ENCODE peak calls at places on chromosome 16, in nine cellular contexts. L is CD8-positive, alpha-beta T cell; M is cardiac muscle cell; U is left lung; A is tibial nerve; P is colonic mucosa; G is PC-3; S is fibroblast of lung; Z is testis. N is an unnamed sample.

GRCh38 chr16:1680361-1680760 is 2.3 kb downstream of the JPT2 start:
- DNase-seq in L (no peak), M (no peak), U (no peak), A (no peak), P (no peak), G (no peak), S (no peak), Z (no peak), N (no peak)

GRCh38 chr16:70267516-70267915 is 15.8 kb upstream of the EXOSC6 start:
- DNase-seq in L (no peak), M (peak; percentile 55), U (no peak), A (no peak), P (no peak), G (peak; percentile 52), S (peak; percentile 24), Z (peak; percentile 52), N (peak; percentile 28)

GRCh38 chr16:24729967-24730815 is 740 bp downstream of the TNRC6A start:
- DNase-seq in L (no peak), M (peak; percentile 18), U (no peak), A (no peak), P (peak; percentile 60), G (no peak), S (no peak), Z (peak; percentile 83), N (no peak)

GRCh38 chr16:54411555-54411954 is 125.0 kb upstream of the IRX3 start:
- DNase-seq in L (no peak), M (peak; percentile 36), U (no peak), A (no peak), P (no peak), G (no peak), S (no peak), Z (no peak), N (no peak)

GRCh38 chr16:61820398-61820797 is 215.8 kb downstream of the CDH8 start:
- DNase-seq in L (no peak), M (no peak), U (no peak), A (no peak), P (no peak), G (peak; percentile 82), S (peak; percentile 83), Z (no peak), N (peak; percentile 76)

GRCh38 chr16:84461504-84462295 is 42.8 kb downstream of the MEAK7 start:
- DNase-seq in L (no peak), M (no peak), U (no peak), A (no peak), P (no peak), G (no peak), S (no peak), Z (peak; percentile 8), N (no peak)

GRCh38 chr16:89864421-89864820 is 9.0 kb upstream of the TCF25 start:
- DNase-seq in L (no peak), M (no peak), U (no peak), A (no peak), P (no peak), G (peak; percentile 59), S (peak; percentile 50), Z (no peak), N (peak; percentile 38)

GRCh38 chr16:89303604-89304003 is 86.1 kb downstream of the ZNF778 start:
- DNase-seq in L (no peak), M (no peak), U (peak; percentile 34), A (no peak), P (no peak), G (no peak), S (no peak), Z (no peak), N (no peak)

GRCh38 chr16:29708917-29709600 is 30.1 kb downstream of the QPRT start:
- DNase-seq in L (no peak), M (no peak), U (no peak), A (no peak), P (no peak), G (no peak), S (no peak), Z (no peak), N (no peak)

GRCh38 chr16:49521706-49522325 is 148.2 kb downstream of the C16orf78 start:
- DNase-seq in L (no peak), M (no peak), U (no peak), A (no peak), P (no peak), G (no peak), S (no peak), Z (no peak), N (no peak)

GRCh38 chr16:75311383-75311938 is 60.0 kb upstream of the BCAR1 start:
- DNase-seq in L (no peak), M (no peak), U (no peak), A (no peak), P (no peak), G (no peak), S (peak; percentile 61), Z (no peak), N (peak; percentile 52)

DNA sequence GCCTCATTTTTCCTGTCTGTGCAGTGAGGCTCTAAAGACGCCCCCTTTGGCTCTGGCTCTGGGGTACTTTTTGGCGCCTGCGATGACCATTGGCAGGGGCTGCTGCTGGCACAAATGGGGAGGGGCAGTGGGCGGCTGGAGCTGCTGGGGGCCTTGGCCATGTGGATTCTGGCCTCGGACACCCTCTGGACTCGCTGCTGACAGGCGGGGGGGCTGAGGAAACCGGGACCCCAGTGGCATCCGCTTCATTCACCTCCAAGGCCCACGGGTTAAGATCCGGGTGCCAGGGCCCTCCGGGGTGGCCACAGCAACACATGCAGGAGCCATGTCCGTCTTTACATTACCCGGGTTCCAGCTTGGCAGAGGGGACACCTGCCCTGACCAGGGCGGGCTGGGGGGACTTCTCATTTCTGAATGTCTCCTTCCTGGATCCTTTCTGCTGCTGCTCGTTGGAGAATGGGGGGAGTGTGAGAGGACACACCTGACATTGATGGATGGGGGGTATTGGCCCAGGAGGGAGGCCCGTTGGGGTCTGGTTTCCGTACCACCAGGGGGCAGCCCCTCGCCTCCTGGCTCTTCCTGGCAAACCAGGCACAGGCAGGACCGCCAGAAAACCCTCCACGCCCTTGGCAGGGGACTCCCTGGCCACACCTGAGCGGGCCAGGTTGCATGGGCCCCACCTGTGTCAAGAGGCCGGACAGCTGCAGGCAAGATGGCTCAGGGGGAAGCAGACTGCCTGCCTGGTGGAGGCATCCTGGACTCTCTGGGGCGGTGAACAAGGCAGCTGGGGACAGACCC is 21.8 kb downstream of the GSE1 start:
- DNase-seq in L (no peak), M (no peak), U (no peak), A (no peak), P (no peak), G (no peak), S (no peak), Z (no peak), N (no peak)
- TF ChIP-seq CTCF in L (no peak), M (no peak), U (no peak), A (no peak), P (no peak), G (peak; percentile 22), S (no peak), Z (no peak), N (no peak)

GRCh38 chr16:58464916-58465731 is 34.8 kb upstream of the NDRG4 start:
- DNase-seq in L (no peak), M (peak; percentile 54), U (no peak), A (no peak), P (no peak), G (no peak), S (peak; percentile 17), Z (peak; percentile 48), N (no peak)
- H3K27me3 ChIP-seq in L (peaks cover 22% of the 10 kb centered on the region), M (peaks cover 34% of the 10 kb centered on the region), U (peaks cover 77% of the 10 kb centered on the region), A (no peaks in the 10 kb centered on the region), P (peaks cover 47% of the 10 kb centered on the region), G (peaks cover 10% of the 10 kb centered on the region), S (peaks cover 38% of the 10 kb centered on the region), Z (no peaks in the 10 kb centered on the region), N (peaks cover 37% of the 10 kb centered on the region)

GRCh38 chr16:67245674-67246080 is 1.6 kb downstream of the FHOD1 start:
- DNase-seq in L (no peak), M (no peak), U (no peak), A (no peak), P (peak; percentile 80), G (peak; percentile 39), S (no peak), Z (no peak), N (no peak)

GRCh38 chr16:67243481-67243880 is 3.8 kb downstream of the FHOD1 start:
- DNase-seq in L (no peak), M (no peak), U (peak; percentile 59), A (no peak), P (no peak), G (no peak), S (no peak), Z (no peak), N (no peak)

GRCh38 chr16:67246081-67246944 is 968 bp downstream of the FHOD1 start:
- DNase-seq in L (no peak), M (peak; percentile 89), U (peak; percentile 95), A (peak; percentile 64), P (peak; percentile 96), G (peak; percentile 83), S (peak; percentile 90), Z (peak; percentile 87), N (peak; percentile 82)

GRCh38 chr16:67244387-67245188 is 2.7 kb downstream of the FHOD1 start:
- DNase-seq in L (peak; percentile 49), M (no peak), U (peak; percentile 92), A (peak; percentile 47), P (peak; percentile 75), G (peak; percentile 91), S (peak; percentile 87), Z (peak; percentile 56), N (peak; percentile 79)

DNA sequence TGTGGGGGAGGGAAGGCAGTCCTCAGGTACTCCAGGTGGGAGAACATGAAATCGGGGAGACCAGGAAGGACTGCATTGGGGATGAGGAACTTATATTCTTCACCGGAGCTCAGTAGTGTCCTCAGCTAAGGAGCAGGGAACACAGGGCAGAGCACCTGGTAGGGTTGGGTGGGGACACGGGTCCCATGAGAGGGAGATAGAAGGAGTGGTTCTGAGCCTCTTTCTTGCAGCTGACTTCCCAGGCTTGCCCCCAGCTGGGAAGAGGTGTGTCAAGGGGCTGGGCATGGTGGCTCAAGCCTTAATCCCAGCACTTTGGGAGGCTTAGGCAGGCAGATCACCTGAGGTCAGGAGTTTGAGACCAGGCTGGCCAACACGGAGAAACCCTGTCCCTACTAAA is 2.1 kb downstream of the FHOD1 start:
- DNase-seq in L (no peak), M (no peak), U (no peak), A (no peak), P (no peak), G (no peak), S (no peak), Z (no peak), N (no peak)
- H3K4me1 ChIP-seq in L (peaks cover 47% of the 10 kb centered on the region), M (peaks cover 5% of the 10 kb centered on the region), U (peaks cover 80% of the 10 kb centered on the region), A (no peaks in the 10 kb centered on the region), P (peaks cover 32% of the 10 kb centered on the region), G (peaks cover 69% of the 10 kb centered on the region), S (peaks cover 63% of the 10 kb centered on the region), Z (peaks cover 44% of the 10 kb centered on the region), N (peaks cover 71% of the 10 kb centered on the region)

DNA sequence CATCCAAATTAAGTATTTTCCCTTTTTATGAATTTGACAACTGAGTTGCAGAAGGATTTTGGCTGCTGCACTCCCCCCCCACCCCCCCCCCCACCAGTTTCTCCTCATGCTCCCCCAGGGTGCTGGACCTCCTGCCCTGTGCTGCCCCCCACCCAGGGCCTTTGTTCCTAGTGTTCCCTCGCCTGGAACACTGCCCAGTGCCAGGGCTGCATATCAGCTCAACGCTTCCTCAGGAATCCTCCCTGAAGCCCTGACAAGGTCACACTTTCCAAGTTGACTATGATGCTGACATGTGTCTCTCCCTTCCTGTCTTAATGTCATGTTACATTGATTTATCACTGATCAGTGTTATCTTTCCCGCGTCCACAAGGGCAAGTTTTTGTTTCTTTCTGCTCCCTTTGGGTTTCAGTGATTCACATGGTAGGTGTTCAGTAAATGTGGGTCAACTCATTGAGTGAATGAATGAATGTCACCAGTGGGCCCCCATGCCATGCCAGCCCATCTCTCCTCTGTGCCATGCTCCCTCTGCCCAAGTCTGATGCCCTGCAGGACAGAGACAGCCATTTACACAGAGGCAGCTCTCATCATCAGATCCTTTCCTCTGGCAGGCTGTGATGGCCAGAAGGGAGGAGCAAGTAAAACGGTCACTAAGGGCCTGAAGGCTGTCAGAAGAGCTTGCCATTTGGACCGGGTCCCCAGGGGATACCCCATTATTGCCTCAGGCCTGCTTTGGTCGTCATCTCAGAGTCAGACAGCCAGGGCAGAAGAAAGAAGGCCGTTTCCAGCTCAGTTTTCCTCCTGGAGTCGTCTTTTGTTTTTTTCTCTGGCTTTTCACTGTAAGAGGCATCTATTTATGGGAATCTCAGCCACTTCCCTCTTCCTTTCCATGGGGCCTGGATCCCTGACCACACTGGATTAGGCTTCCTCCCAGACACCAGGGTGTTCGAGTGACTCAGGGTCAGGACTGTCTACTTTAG is 386.2 kb downstream of the SNX29 start:
- DNase-seq in L (no peak), M (no peak), U (no peak), A (peak; percentile 9), P (peak; percentile 27), G (no peak), S (peak; percentile 46), Z (peak; percentile 83), N (peak; percentile 36)
- TF ChIP-seq CTCF in L (no peak), M (no peak), U (no peak), A (no peak), P (no peak), G (no peak), S (no peak), Z (no peak), N (no peak)

N was measured in astrocyte.